ENCODE peak calls at places on chromosome 13, in seven cellular contexts. H is T-helper 2 cell, V is AG20443, J is fibroblast of villous mesenchyme, R is foreskin fibroblast, F is NCI-H1417, Q is astrocyte of the hippocampus. G is an unnamed sample.

GRCh38 chr13:35744144-35744543 is 267.7 kb upstream of the MAB21L1 start:
- DNase-seq in V (no peak), R (no peak), H (no peak), J (no peak), Q (no peak), F (no peak), G (no peak)

GRCh38 chr13:50415428-50415827 is 400.2 kb downstream of the KCNRG start:
- DNase-seq in V (no peak), F (no peak), Q (no peak), R (no peak), H (no peak), J (no peak), G (no peak)

GRCh38 chr13:102289606-102290005 is 112.2 kb downstream of the FGF14 start:
- DNase-seq in R (no peak), H (no peak), J (no peak), Q (no peak), V (no peak), F (no peak), G (no peak)

GRCh38 chr13:98990701-98991100 is 12.8 kb upstream of the DOCK9 start:
- DNase-seq in F (no peak), J (no peak), V (no peak), Q (peak), R (no peak), H (no peak), G (no peak)

GRCh38 chr13:98994896-98995295 is 17.0 kb upstream of the DOCK9 start:
- DNase-seq in H (no peak), J (no peak), Q (no peak), F (peak), R (no peak), V (no peak), G (no peak)

GRCh38 chr13:99303863-99304521 is 3.2 kb downstream of the GPR183 start:
- DNase-seq in F (no peak), H (peak), V (no peak), J (no peak), R (no peak), Q (no peak), G (no peak)

GRCh38 chr13:59997976-59998375 is 165.8 kb downstream of the DIAPH3 start:
- DNase-seq in F (no peak), R (no peak), V (no peak), H (no peak), J (no peak), Q (no peak), G (no peak)

GRCh38 chr13:98363326-98363725 is 186.3 kb upstream of the RNF113B start:
- DNase-seq in F (no peak), H (no peak), Q (no peak), V (no peak), J (no peak), R (no peak), G (no peak)

GRCh38 chr13:94534171-94534570 is 54.7 kb upstream of the DCT start:
- DNase-seq in H (no peak), F (no peak), R (no peak), V (no peak), Q (peak), J (no peak), G (no peak)

GRCh38 chr13:53408847-53409568 is 380.4 kb downstream of the OLFM4 start:
- DNase-seq in H (no peak), V (no peak), F (no peak), Q (no peak), J (no peak), R (no peak), G (no peak)

GRCh38 chr13:91572439-91572838 is 174.0 kb downstream of the GPC5 start:
- DNase-seq in R (no peak), F (no peak), H (no peak), Q (peak), J (no peak), V (no peak), G (no peak)

GRCh38 chr13:50894504-50894903 is 15.1 kb upstream of the RNASEH2B start:
- DNase-seq in Q (no peak), H (no peak), F (no peak), V (no peak), R (no peak), J (no peak), G (no peak)

GRCh38 chr13:30020726-30021312 is 170.4 kb upstream of the UBL3 start:
- DNase-seq in R (no peak), V (peak), H (no peak), F (no peak), Q (no peak), J (peak), G (peak)